ENCODE peak calls at places on chromosomes 1 and 21, in four cellular contexts. L, F, J and G are unnamed samples.

GRCh38 chr1:53329183-53329544 is 1.3 kb upstream of the LRP8 start:
- DNase-seq in J (no peak), F (no peak), L (no peak), G (no peak)

GRCh38 chr1:113782451-113782850 is 23.2 kb upstream of the PHTF1 start:
- DNase-seq in J (no peak), L (no peak), F (no peak), G (no peak)

GRCh38 chr1:220067246-220068204 is 21.2 kb upstream of the EPRS1 start:
- DNase-seq in L (no peak), F (no peak), J (no peak), G (no peak)

GRCh38 chr1:229623838-229624237 is 2.1 kb downstream of the TAF5L start:
- DNase-seq in L (no peak), F (no peak), J (no peak), G (no peak)

GRCh38 chr1:171438441-171438840 is 46.9 kb upstream of the PRRC2C start:
- DNase-seq in F (peak), J (no peak), L (no peak), G (peak)

GRCh38 chr1:9735800-9736199 is 84.3 kb downstream of the PIK3CD start:
- DNase-seq in F (no peak), L (no peak), J (no peak), G (no peak)

GRCh38 chr1:221742555-221743415 is 896 bp upstream of the DUSP10 start:
- DNase-seq in F (peak), L (peak), J (peak), G (peak)

GRCh38 chr1:214588963-214589597 is 13.9 kb upstream of the CENPF start:
- DNase-seq in J (no peak), L (no peak), F (no peak), G (no peak)

GRCh38 chr1:34176830-34177613 is at the start of gene C1orf94:
- DNase-seq in J (no peak), L (no peak), F (no peak), G (no peak)

GRCh38 chr1:2512862-2513421 is 13.5 kb downstream of the PANK4 start:
- DNase-seq in J (no peak), L (no peak), F (no peak), G (no peak)

GRCh38 chr1:8016244-8017241 is 9.6 kb downstream of the ERRFI1 start:
- DNase-seq in J (no peak), F (no peak), L (no peak), G (no peak)

GRCh38 chr1:11528636-11529121 is 49.7 kb downstream of the DISP3 start:
- DNase-seq in J (no peak), F (no peak), L (no peak), G (no peak)

GRCh38 chr1:159930216-159930615 is 4.9 kb upstream of the TAGLN2 start:
- DNase-seq in F (no peak), J (no peak), L (no peak), G (no peak)

GRCh38 chr21:29449306-29449940 is 150.7 kb downstream of the BACH1 start:
- DNase-seq in L (no peak), J (no peak), F (no peak), G (no peak)

GRCh38 chr1:2495026-2495425 is 18.9 kb downstream of the PLCH2 start:
- DNase-seq in F (no peak), J (no peak), L (no peak), G (no peak)

GRCh38 chr1:226662704-226663326 is 76.3 kb downstream of the ITPKB start:
- DNase-seq in J (peak), F (peak), L (peak), G (no peak)

GRCh38 chr1:17027403-17027802 is 15.7 kb upstream of the ATP13A2 start:
- DNase-seq in F (no peak), L (no peak), J (no peak), G (peak)

DNA sequence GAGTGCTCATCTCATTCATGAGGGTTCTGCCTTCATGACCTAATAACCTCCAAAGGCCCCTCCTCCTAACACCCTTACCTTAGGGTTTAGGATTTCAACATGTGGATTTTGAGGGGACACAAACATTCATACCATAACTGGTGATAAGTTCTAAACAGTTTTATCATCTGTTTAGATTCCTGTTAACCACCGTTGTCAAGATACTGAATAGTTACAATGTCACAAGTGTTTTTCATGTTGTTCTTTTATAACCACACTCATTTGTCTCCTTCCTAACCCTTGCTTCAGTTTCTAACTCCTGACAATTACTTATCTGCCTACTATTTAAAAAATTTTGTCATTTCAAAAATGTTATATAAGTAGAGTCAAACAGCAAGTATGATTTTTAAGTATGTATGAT is 86.0 kb downstream of the NCAM2 start:
- DNase-seq in J (no peak), F (no peak), L (no peak), G (no peak)
- TF ChIP-seq CTCF in J (no peak), F (no peak), L (no peak), G (no peak)

GRCh38 chr1:64864018-64864945 is 102.1 kb downstream of the JAK1 start:
- DNase-seq in J (no peak), F (no peak), L (no peak), G (no peak)
- TF ChIP-seq EP300 in J (no peak), F (no peak), L (peak), G (no peak)

GRCh38 chr21:35652872-35653271 is 407.5 kb downstream of the SETD4 start:
- DNase-seq in F (no peak), L (no peak), J (no peak), G (no peak)
- TF ChIP-seq CTCF in F (no peak), L (no peak), J (no peak), G (no peak)

GRCh38 chr1:225462429-225462713 is 34.5 kb upstream of the LBR start:
- DNase-seq in F (no peak), L (no peak), J (peak), G (no peak)

GRCh38 chr1:225460737-225461532 is 33.1 kb upstream of the LBR start:
- DNase-seq in F (no peak), J (peak), L (no peak), G (no peak)

GRCh38 chr1:225461533-225462428 is 33.9 kb upstream of the LBR start:
- DNase-seq in F (no peak), L (no peak), J (peak), G (no peak)

GRCh38 chr1:225464851-225465792 is 37.3 kb upstream of the LBR start:
- DNase-seq in L (no peak), J (no peak), F (no peak), G (no peak)

DNA sequence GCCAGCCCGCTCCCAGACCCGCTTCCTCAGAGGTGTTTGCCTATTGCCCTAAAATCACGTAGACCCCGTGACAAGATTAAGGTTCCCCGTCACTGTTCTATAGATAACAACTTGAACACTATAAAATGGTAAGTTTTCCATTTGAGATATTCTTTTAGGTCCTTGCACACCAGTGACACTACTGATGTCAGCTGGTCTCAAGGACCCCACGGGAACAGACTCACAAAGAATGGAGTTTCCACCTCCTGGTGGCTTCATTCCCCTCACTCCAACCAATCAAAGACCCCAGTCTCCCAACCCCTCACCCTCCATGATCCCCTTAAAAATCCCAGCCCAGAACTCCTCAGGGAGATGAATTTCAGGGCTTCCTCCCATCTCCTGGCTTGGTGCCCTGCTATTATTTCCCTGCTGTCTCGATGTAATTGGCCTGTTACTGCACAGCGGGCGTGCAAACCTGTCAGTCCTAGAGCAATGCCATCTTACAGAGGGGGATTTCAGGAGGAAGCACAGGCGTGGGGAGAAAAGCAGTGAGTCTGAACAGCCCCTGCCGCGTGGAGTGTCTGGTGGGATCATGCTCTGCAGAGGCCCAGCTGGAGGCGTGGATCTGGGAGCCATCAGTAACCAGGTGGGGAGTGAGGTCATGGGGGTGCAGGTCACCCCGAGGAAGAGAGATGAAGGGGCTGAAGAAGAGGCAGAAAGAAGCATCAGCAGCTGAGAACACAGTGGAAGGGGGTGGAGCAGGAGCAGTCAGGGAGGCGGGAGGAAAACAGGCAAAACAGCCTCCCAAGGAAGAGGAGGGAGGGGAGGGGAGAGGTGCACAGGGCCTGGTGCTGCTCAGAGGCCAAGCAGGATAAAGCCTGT is 35.1 kb upstream of the LBR start:
- DNase-seq in J (peak), L (no peak), F (no peak), G (no peak)
- TF ChIP-seq EP300 in J (no peak), L (no peak), F (no peak), G (no peak)

GRCh38 chr1:212609701-212610574 is 1.4 kb downstream of the ATF3 start:
- DNase-seq in F (no peak), L (no peak), J (no peak), G (no peak)
- TF ChIP-seq CTCF in F (no peak), L (no peak), J (peak), G (no peak)

GRCh38 chr1:45752441-45753052 is 2.1 kb upstream of the IPP start:
- DNase-seq in F (no peak), L (no peak), J (no peak), G (no peak)

GRCh38 chr1:45746922-45747321 is 3.5 kb downstream of the IPP start:
- DNase-seq in J (no peak), L (no peak), F (no peak), G (peak)

GRCh38 chr1:45753248-45754037 is 3.0 kb upstream of the IPP start:
- DNase-seq in J (no peak), L (no peak), F (no peak), G (no peak)

GRCh38 chr1:45752014-45752413 is 1.6 kb upstream of the IPP start:
- DNase-seq in J (no peak), L (no peak), F (no peak), G (no peak)

GRCh38 chr1:45750298-45751038 is at the start of gene IPP:
- DNase-seq in F (peak), J (peak), L (peak), G (peak)
- TF ChIP-seq EP300 in F (no peak), J (no peak), L (peak), G (no peak)

DNA sequence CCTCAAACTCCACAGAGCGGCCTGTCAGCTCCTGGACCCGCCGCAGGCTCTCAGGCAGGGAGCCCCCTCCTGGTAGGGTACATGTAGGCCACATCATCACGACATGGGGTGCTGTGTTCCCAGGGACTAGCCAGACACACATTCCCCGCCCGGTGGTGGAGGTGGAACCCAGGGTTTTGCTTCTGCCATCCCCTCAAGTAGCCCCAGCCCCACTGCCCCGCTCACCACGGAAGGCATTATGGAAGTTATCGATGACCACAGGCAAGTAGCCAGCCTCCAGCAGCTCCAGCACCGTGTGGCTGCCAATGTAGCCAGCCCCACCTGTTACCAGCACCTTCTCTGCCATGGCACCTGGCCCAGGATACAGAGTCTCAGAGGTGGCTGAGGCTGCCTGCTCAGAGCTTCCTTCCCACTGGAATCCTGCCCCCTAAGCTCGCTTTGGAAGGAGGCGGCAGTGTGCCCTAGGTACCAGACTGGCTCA is 1.9 kb downstream of the GALE start:
- DNase-seq in L (no peak), F (no peak), J (peak), G (peak)
- TF ChIP-seq CTCF in L (no peak), F (no peak), J (peak), G (peak)

GRCh38 chr21:42037943-42038342 is 27.8 kb upstream of the ZBTB21 start:
- DNase-seq in J (no peak), F (no peak), L (no peak), G (no peak)
- TF ChIP-seq EP300 in J (no peak), F (no peak), L (no peak), G (no peak)